ENCODE peak calls at places on chromosomes 4 and X, in seven cellular contexts. One of them, this sample, is unnamed.

GRCh38 chrX:74521961-74522833 is 92.2 kb downstream of the RLIM start:
- DNase-seq in MG63: peak
- DNase-seq in left lung: no peak
- DNase-seq in body of pancreas: peak
- DNase-seq in lung: no peak
- DNase-seq in astrocyte of the cerebellum: no peak
- DNase-seq in right cardiac atrium: peak
- DNase-seq in this sample: peak

GRCh38 chrX:135384161-135384836 is 37.4 kb upstream of the SMIM10L2A start:
- DNase-seq in body of pancreas: no peak
- DNase-seq in right cardiac atrium: no peak
- DNase-seq in astrocyte of the cerebellum: no peak
- DNase-seq in MG63: no peak
- DNase-seq in left lung: no peak
- DNase-seq in lung: no peak
- DNase-seq in this sample: no peak

GRCh38 chrX:48083706-48084105 is 12.3 kb upstream of the ZNF630 start:
- DNase-seq in astrocyte of the cerebellum: no peak
- DNase-seq in MG63: no peak
- DNase-seq in left lung: no peak
- DNase-seq in right cardiac atrium: no peak
- DNase-seq in lung: no peak
- DNase-seq in body of pancreas: no peak
- DNase-seq in this sample: no peak

GRCh38 chr4:162523171-162523570 is 359.4 kb upstream of the FSTL5 start:
- DNase-seq in body of pancreas: no peak
- DNase-seq in left lung: no peak
- DNase-seq in lung: no peak
- DNase-seq in astrocyte of the cerebellum: peak
- DNase-seq in right cardiac atrium: no peak
- DNase-seq in MG63: no peak
- DNase-seq in this sample: no peak

GRCh38 chr4:13329963-13330362 is 154.2 kb downstream of the RAB28 start:
- DNase-seq in right cardiac atrium: no peak
- DNase-seq in astrocyte of the cerebellum: peak
- DNase-seq in lung: no peak
- DNase-seq in body of pancreas: no peak
- DNase-seq in MG63: peak
- DNase-seq in left lung: no peak
- DNase-seq in this sample: peak

GRCh38 chrX:25278341-25278740 is 262.6 kb upstream of the ARX start:
- DNase-seq in MG63: no peak
- DNase-seq in left lung: no peak
- DNase-seq in body of pancreas: no peak
- DNase-seq in lung: no peak
- DNase-seq in right cardiac atrium: no peak
- DNase-seq in astrocyte of the cerebellum: no peak
- DNase-seq in this sample: no peak

GRCh38 chr4:145820407-145820806 is 118.2 kb downstream of the ZNF827 start:
- DNase-seq in left lung: no peak
- DNase-seq in right cardiac atrium: no peak
- DNase-seq in body of pancreas: no peak
- DNase-seq in astrocyte of the cerebellum: no peak
- DNase-seq in MG63: no peak
- DNase-seq in lung: no peak
- DNase-seq in this sample: no peak

GRCh38 chrX:45447995-45448394 is 247.3 kb upstream of the DIPK2B start:
- DNase-seq in left lung: no peak
- DNase-seq in right cardiac atrium: no peak
- DNase-seq in astrocyte of the cerebellum: no peak
- DNase-seq in MG63: no peak
- DNase-seq in body of pancreas: no peak
- DNase-seq in lung: no peak
- DNase-seq in this sample: no peak

GRCh38 chr4:622071-622995 is 3.0 kb upstream of the PDE6B start:
- DNase-seq in left lung: peak
- DNase-seq in MG63: no peak
- DNase-seq in right cardiac atrium: no peak
- DNase-seq in body of pancreas: no peak
- DNase-seq in astrocyte of the cerebellum: no peak
- DNase-seq in lung: no peak
- DNase-seq in this sample: no peak

GRCh38 chr4:96486563-96486962 is 646.7 kb downstream of the PDHA2 start:
- DNase-seq in right cardiac atrium: no peak
- DNase-seq in astrocyte of the cerebellum: no peak
- DNase-seq in lung: no peak
- DNase-seq in left lung: no peak
- DNase-seq in body of pancreas: no peak
- DNase-seq in MG63: no peak
- DNase-seq in this sample: no peak

GRCh38 chr4:147590249-147590920 is 26.8 kb upstream of the TMEM184C start:
- DNase-seq in lung: peak
- DNase-seq in body of pancreas: peak
- DNase-seq in MG63: peak
- DNase-seq in astrocyte of the cerebellum: peak
- DNase-seq in right cardiac atrium: peak
- DNase-seq in left lung: no peak
- DNase-seq in this sample: peak

GRCh38 chr4:175827510-175827909 is 15.4 kb upstream of the GPM6A start:
- DNase-seq in lung: no peak
- DNase-seq in body of pancreas: no peak
- DNase-seq in right cardiac atrium: no peak
- DNase-seq in astrocyte of the cerebellum: no peak
- DNase-seq in MG63: no peak
- DNase-seq in left lung: no peak
- DNase-seq in this sample: no peak

GRCh38 chr4:84809946-84810345 is 156.5 kb downstream of the WDFY3 start:
- DNase-seq in body of pancreas: no peak
- DNase-seq in lung: no peak
- DNase-seq in MG63: no peak
- DNase-seq in astrocyte of the cerebellum: no peak
- DNase-seq in right cardiac atrium: no peak
- DNase-seq in left lung: no peak
- DNase-seq in this sample: no peak

GRCh38 chr4:92304073-92304472 is 307 bp downstream of the GRID2 start:
- DNase-seq in lung: no peak
- DNase-seq in right cardiac atrium: peak
- DNase-seq in body of pancreas: no peak
- DNase-seq in astrocyte of the cerebellum: no peak
- DNase-seq in left lung: peak
- DNase-seq in MG63: no peak
- DNase-seq in this sample: no peak

GRCh38 chr4:37993806-37994205 is 33.6 kb downstream of the PTTG2 start:
- DNase-seq in astrocyte of the cerebellum: no peak
- DNase-seq in right cardiac atrium: no peak
- DNase-seq in lung: no peak
- DNase-seq in body of pancreas: no peak
- DNase-seq in left lung: no peak
- DNase-seq in MG63: no peak
- DNase-seq in this sample: no peak

GRCh38 chrX:9873952-9874351 is 87.7 kb downstream of the SHROOM2 start:
- DNase-seq in left lung: no peak
- DNase-seq in body of pancreas: peak
- DNase-seq in MG63: peak
- DNase-seq in right cardiac atrium: peak
- DNase-seq in lung: peak
- DNase-seq in astrocyte of the cerebellum: no peak
- DNase-seq in this sample: no peak

DNA sequence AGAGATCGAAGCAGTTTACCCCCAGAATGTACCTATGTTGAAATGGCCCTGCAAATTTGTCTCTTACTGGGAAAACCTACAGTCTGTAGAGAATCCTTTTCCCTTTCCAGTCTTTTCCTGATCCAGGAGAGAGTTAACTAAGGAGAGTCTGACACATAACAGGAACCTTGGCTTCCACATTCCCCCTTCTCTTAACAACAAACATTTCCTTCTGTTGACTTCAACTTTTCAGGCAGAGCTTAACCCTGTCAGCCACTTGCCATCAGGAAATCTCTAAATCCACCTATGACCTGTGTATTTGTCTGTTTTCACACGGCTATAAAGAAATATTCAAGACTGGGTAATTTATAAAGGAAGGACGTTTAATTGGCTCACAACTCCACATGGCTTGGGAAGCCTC is 45.6 kb upstream of the GPR78 start:
- DNase-seq in MG63: no peak
- DNase-seq in body of pancreas: no peak
- DNase-seq in right cardiac atrium: no peak
- DNase-seq in astrocyte of the cerebellum: no peak
- DNase-seq in left lung: no peak
- DNase-seq in lung: no peak
- DNase-seq in this sample: no peak
- H3K4me3 ChIP-seq in MG63: no peak
- H3K4me3 ChIP-seq in body of pancreas: no peak
- H3K4me3 ChIP-seq in right cardiac atrium: no peak
- H3K4me3 ChIP-seq in astrocyte of the cerebellum: no peak
- H3K4me3 ChIP-seq in left lung: no peak
- H3K4me3 ChIP-seq in lung: no peak
- H3K4me3 ChIP-seq in this sample: no peak

DNA sequence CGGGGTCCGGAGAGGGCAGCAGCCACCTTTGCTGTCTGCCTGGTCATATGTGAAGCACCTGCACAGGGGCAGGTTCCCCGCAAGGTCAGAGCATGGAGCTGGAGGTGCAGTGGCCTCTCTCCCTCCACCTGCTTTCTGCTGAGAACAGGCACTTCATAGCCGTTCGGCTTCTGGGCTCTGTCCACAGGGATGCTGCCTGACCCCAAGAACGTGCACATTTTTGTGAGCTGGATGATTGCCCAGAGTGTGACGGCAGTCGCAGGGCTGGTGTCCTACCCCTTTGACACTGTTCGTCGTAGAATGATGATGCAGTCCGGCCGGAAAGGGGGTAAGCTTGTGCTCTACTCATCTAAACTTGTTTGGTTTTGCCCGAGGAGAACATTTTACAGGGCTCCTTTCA is 2.5 kb downstream of the SLC25A4 start:
- DNase-seq in astrocyte of the cerebellum: no peak
- DNase-seq in body of pancreas: peak
- DNase-seq in left lung: no peak
- DNase-seq in MG63: no peak
- DNase-seq in lung: no peak
- DNase-seq in right cardiac atrium: peak
- DNase-seq in this sample: no peak
- H3K4me3 ChIP-seq in astrocyte of the cerebellum: no peak
- H3K4me3 ChIP-seq in body of pancreas: no peak
- H3K4me3 ChIP-seq in left lung: peak
- H3K4me3 ChIP-seq in MG63: no peak
- H3K4me3 ChIP-seq in lung: no peak
- H3K4me3 ChIP-seq in right cardiac atrium: peak
- H3K4me3 ChIP-seq in this sample: no peak

GRCh38 chr4:25860586-25861421 is 2.0 kb downstream of the SEL1L3 start:
- DNase-seq in right cardiac atrium: no peak
- DNase-seq in left lung: no peak
- DNase-seq in body of pancreas: peak
- DNase-seq in lung: peak
- DNase-seq in astrocyte of the cerebellum: no peak
- DNase-seq in MG63: no peak
- DNase-seq in this sample: no peak
- H3K4me3 ChIP-seq in right cardiac atrium: no peak
- H3K4me3 ChIP-seq in left lung: peak
- H3K4me3 ChIP-seq in body of pancreas: no peak
- H3K4me3 ChIP-seq in lung: no peak
- H3K4me3 ChIP-seq in astrocyte of the cerebellum: no peak
- H3K4me3 ChIP-seq in MG63: peak
- H3K4me3 ChIP-seq in this sample: no peak

GRCh38 chr4:152264106-152264505 is 271.8 kb downstream of the FBXW7 start:
- DNase-seq in astrocyte of the cerebellum: no peak
- DNase-seq in MG63: no peak
- DNase-seq in lung: no peak
- DNase-seq in body of pancreas: no peak
- DNase-seq in left lung: no peak
- DNase-seq in right cardiac atrium: no peak
- DNase-seq in this sample: no peak

GRCh38 chr4:152267811-152268210 is 268.1 kb downstream of the FBXW7 start:
- DNase-seq in astrocyte of the cerebellum: no peak
- DNase-seq in lung: no peak
- DNase-seq in left lung: no peak
- DNase-seq in MG63: no peak
- DNase-seq in body of pancreas: no peak
- DNase-seq in right cardiac atrium: no peak
- DNase-seq in this sample: no peak

GRCh38 chr4:152266831-152267480 is 268.9 kb downstream of the FBXW7 start:
- DNase-seq in right cardiac atrium: no peak
- DNase-seq in left lung: no peak
- DNase-seq in MG63: no peak
- DNase-seq in astrocyte of the cerebellum: no peak
- DNase-seq in lung: no peak
- DNase-seq in body of pancreas: no peak
- DNase-seq in this sample: no peak

GRCh38 chr4:152269448-152270191 is 266.3 kb downstream of the FBXW7 start:
- DNase-seq in MG63: no peak
- DNase-seq in lung: no peak
- DNase-seq in astrocyte of the cerebellum: no peak
- DNase-seq in right cardiac atrium: no peak
- DNase-seq in body of pancreas: no peak
- DNase-seq in left lung: no peak
- DNase-seq in this sample: no peak

GRCh38 chr4:152265149-152265621 is 270.7 kb downstream of the FBXW7 start:
- DNase-seq in lung: no peak
- DNase-seq in astrocyte of the cerebellum: peak
- DNase-seq in body of pancreas: no peak
- DNase-seq in left lung: no peak
- DNase-seq in MG63: peak
- DNase-seq in right cardiac atrium: no peak
- DNase-seq in this sample: no peak
- H3K4me3 ChIP-seq in lung: no peak
- H3K4me3 ChIP-seq in astrocyte of the cerebellum: no peak
- H3K4me3 ChIP-seq in body of pancreas: no peak
- H3K4me3 ChIP-seq in left lung: no peak
- H3K4me3 ChIP-seq in MG63: no peak
- H3K4me3 ChIP-seq in right cardiac atrium: no peak
- H3K4me3 ChIP-seq in this sample: no peak

GRCh38 chrX:103012945-103013344 is 51.0 kb downstream of the BEX1 start:
- DNase-seq in body of pancreas: no peak
- DNase-seq in left lung: no peak
- DNase-seq in astrocyte of the cerebellum: no peak
- DNase-seq in MG63: no peak
- DNase-seq in right cardiac atrium: no peak
- DNase-seq in lung: no peak
- DNase-seq in this sample: no peak
- H3K4me3 ChIP-seq in body of pancreas: no peak
- H3K4me3 ChIP-seq in left lung: no peak
- H3K4me3 ChIP-seq in astrocyte of the cerebellum: no peak
- H3K4me3 ChIP-seq in MG63: no peak
- H3K4me3 ChIP-seq in right cardiac atrium: no peak
- H3K4me3 ChIP-seq in lung: no peak
- H3K4me3 ChIP-seq in this sample: no peak